ENCODE peak calls at places on chromosomes 13 and 19, in nine cellular contexts. I, N, L, K, P, D, E, Q and B are unnamed samples.
A peak's percentile ranks its signal among the peaks of the same experiment; 100 is the strongest.

GRCh38 chr19:24065243-24065642 is 21.7 kb upstream of the ZNF254 start:
- DNase-seq in I (no peak), N (no peak), L (no peak), K (no peak), P (no peak), D (no peak), E (no peak), Q (no peak), B (no peak)

GRCh38 chr13:75685239-75685697 is 49.1 kb downstream of the LMO7 start:
- DNase-seq in I (no peak), N (no peak), L (no peak), K (peak; percentile 71), P (no peak), D (peak; percentile 91), E (no peak), Q (no peak), B (no peak)

GRCh38 chr13:39656325-39656677 is 839 bp downstream of the COG6 start:
- DNase-seq in I (no peak), N (no peak), L (peak; percentile 13), K (no peak), P (no peak), D (peak; percentile 5), E (no peak), Q (no peak), B (no peak)

GRCh38 chr13:103351035-103351828 is 285.0 kb upstream of the SLC10A2 start:
- DNase-seq in I (no peak), N (peak; percentile 3), L (no peak), K (peak; percentile 59), P (no peak), D (no peak), E (no peak), Q (no peak), B (peak; percentile 13)

GRCh38 chr19:57099199-57099661 is 20.6 kb upstream of the USP29 start:
- DNase-seq in I (no peak), N (peak; percentile 2), L (peak; percentile 4), K (peak; percentile 71), P (peak; percentile 66), D (peak; percentile 35), E (peak; percentile 80), Q (peak; percentile 57), B (peak; percentile 41)

GRCh38 chr19:10113964-10114650 is 2.6 kb downstream of the P2RY11 start:
- DNase-seq in I (no peak), N (no peak), L (no peak), K (peak; percentile 11), P (peak; percentile 53), D (no peak), E (no peak), Q (no peak), B (no peak)

GRCh38 chr13:28220166-28220565 is 81.8 kb downstream of the PAN3 start:
- DNase-seq in I (no peak), N (no peak), L (no peak), K (no peak), P (no peak), D (peak; percentile 46), E (no peak), Q (no peak), B (no peak)

GRCh38 chr19:3543150-3544053 is 4.4 kb downstream of the TEKTIP1 start:
- DNase-seq in I (no peak), N (no peak), L (no peak), K (no peak), P (peak; percentile 77), D (no peak), E (no peak), Q (no peak), B (peak; percentile 51)

GRCh38 chr19:10404888-10405808 is 1.8 kb upstream of the CDC37 start:
- DNase-seq in I (no peak), N (no peak), L (peak; percentile 59), K (no peak), P (no peak), D (no peak), E (no peak), Q (no peak), B (no peak)

GRCh38 chr13:98447881-98448641 is 128.8 kb downstream of the STK24 start:
- DNase-seq in I (no peak), N (peak; percentile 82), L (peak; percentile 70), K (peak; percentile 13), P (peak; percentile 67), D (no peak), E (no peak), Q (no peak), B (peak; percentile 60)

GRCh38 chr13:106534844-106535551 is 464 bp downstream of the EFNB2 start:
- DNase-seq in I (no peak), N (peak; percentile 37), L (peak; percentile 4), K (peak; percentile 13), P (peak; percentile 72), D (peak; percentile 16), E (peak; percentile 13), Q (no peak), B (no peak)

GRCh38 chr19:18798384-18799352 is 7.6 kb upstream of the COMP start:
- DNase-seq in I (no peak), N (no peak), L (no peak), K (no peak), P (no peak), D (no peak), E (no peak), Q (no peak), B (no peak)

GRCh38 chr19:55647732-55648656 is at the start of gene CCDC106:
- DNase-seq in I (no peak), N (peak; percentile 86), L (peak; percentile 85), K (peak; percentile 68), P (peak; percentile 86), D (peak; percentile 68), E (peak; percentile 80), Q (peak; percentile 62), B (peak; percentile 71)

DNA sequence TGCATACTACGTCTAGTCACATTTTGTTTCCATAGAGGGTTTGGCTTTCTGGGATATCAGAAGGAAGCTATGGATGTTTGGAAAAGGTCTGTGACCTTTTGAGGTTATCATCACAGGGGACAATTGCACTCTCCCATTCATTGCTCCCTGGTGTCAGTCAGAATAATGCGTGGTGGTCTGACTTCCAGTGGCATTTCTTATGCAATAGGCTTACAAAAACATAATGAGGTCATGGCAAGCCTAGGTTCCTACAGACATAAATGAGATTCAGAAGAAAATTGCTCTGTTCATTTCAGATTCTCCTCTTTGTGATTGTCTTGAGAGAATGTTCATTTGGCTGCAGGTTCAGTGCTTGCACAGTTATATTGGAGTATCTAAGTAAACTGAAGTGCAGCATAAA is 54.6 kb downstream of the ARHGAP35 start:
- DNase-seq in I (no peak), N (no peak), L (no peak), K (no peak), P (no peak), D (no peak), E (no peak), Q (no peak), B (no peak)
- H3K4me1 ChIP-seq in I (peaks cover 22% of the 10 kb centered on the region), N (peaks cover 49% of the 10 kb centered on the region), L (peaks cover 23% of the 10 kb centered on the region), K (peaks cover 34% of the 10 kb centered on the region), P (peaks cover 27% of the 10 kb centered on the region), D (peaks cover 14% of the 10 kb centered on the region), E (peaks cover 6% of the 10 kb centered on the region), Q (peaks cover 39% of the 10 kb centered on the region), B (peaks cover 58% of the 10 kb centered on the region)

DNA sequence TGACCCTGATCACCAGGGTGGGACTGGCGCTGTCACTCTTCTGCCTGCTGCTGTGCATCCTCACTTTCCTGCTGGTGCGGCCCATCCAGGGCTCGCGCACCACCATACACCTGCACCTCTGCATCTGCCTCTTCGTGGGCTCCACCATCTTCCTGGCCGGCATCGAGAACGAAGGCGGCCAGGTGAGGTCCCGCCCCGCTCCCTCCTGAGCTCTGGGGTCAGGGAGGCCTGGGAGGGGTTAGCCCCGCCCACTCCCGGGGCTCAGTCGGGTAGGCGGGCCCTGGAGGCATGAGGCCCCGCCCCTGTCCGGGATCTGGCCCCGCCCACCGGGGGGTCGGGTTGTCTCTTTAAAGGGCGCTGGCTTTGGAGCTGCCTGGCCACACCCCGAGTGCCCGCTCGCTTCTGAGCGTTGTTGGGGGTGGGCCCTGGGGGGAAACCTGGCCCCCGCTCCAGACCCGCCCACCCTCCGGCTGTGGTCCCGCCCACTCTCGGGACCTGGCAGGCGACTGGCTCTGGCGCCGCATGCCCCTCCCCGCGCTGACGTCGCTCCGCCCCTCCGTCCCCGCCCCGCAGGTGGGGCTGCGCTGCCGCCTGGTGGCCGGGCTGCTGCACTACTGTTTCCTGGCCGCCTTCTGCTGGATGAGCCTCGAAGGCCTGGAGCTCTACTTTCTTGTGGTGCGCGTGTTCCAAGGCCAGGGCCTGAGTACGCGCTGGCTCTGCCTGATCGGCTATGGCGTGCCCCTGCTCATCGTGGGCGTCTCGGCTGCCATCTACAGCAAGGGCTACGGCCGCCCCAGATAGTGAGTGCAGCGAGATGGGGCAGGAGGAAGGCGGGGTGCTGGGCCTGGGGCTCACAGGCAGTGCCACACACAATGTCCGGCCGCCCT is 13.1 kb downstream of the DDX39A start:
- DNase-seq in I (no peak), N (peak; percentile 97), L (peak; percentile 94), K (peak; percentile 89), P (peak; percentile 94), D (peak; percentile 73), E (peak; percentile 88), Q (peak; percentile 87), B (peak; percentile 89)
- H3K4me3 ChIP-seq in I (no peak overlapping the region), N (no peak overlapping the region), L (peak overlapping the region; percentile 4), K (no peak overlapping the region), P (peak overlapping the region; percentile 52), D (peak overlapping the region; percentile 7), E (no peak overlapping the region), Q (peak overlapping the region; percentile 33), B (peak overlapping the region; percentile 37)

DNA sequence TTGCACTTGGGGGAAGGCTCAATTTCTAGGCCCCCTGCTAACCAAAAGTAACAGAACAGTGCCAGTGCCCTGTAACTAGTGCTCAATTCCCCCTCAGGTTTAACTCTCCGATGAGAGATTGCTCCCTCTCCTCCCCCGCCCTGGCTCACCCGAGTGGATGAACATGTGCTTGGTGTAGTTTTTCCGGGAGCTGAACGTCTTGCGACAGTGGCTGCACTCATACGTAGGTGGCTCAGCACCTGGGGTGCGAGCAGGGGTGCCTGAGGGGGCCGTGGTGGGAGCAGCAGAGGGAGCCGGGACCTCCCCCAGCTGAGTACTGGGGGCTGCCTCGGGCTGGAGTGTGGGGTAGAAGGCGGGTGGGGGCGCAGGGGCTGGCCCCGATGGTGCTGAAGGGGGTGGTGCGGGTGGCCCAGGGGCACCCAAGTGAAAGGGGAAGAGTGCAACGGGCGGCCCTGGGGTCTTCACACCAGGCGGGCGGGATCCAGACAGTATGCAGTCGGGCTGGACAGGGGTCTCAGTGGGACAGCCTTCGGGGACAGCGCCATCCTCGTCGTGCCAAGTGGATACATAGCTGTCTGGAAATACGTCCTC is 3.3 kb downstream of the ZBTB45 start:
- DNase-seq in I (no peak), N (no peak), L (no peak), K (no peak), P (no peak), D (no peak), E (no peak), Q (no peak), B (no peak)
- H3K4me1 ChIP-seq in I (peaks cover 20% of the 10 kb centered on the region), N (peaks cover 15% of the 10 kb centered on the region), L (peaks cover 20% of the 10 kb centered on the region), K (peaks cover 16% of the 10 kb centered on the region), P (peaks cover 33% of the 10 kb centered on the region), D (peaks cover 6% of the 10 kb centered on the region), E (peaks cover 10% of the 10 kb centered on the region), Q (peaks cover 47% of the 10 kb centered on the region), B (peaks cover 27% of the 10 kb centered on the region)

DNA sequence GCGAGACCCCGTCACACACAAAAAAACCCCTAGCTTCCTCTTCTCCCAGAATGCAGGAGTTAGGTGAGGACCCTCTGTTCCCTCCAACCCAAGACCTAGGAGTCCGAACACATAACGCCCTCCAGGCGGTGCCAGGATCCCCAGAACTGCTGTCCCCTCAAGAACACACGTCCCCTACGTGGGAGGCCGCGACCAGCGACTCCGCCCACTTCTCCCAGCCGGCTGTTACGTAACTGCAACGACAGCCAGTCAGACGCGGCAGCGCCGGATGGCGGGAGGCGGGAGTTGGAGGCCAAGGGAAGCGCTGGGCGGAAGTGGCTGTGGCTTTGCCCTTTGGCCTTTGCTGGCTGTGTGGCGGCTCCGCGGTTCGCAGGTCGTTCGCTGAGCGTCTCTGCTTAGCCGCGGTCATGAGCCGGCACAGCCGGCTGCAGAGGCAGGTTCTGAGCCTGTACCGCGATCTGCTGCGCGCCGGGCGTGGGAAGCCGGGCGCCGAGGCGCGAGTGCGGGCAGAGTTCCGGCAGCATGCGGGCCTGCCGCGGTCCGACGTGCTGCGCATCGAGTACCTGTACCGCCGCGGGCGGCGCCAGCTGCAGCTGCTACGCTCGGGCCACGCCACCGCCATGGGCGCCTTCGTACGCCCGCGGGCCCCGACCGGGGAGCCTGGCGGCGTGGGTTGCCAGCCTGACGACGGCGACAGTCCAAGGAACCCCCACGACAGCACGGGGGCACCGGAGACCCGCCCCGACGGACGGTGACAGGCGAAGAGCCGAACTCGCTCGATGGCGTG is at the start of gene SDHAF1:
- DNase-seq in I (peak; percentile 42), N (peak; percentile 96), L (peak; percentile 96), K (peak; percentile 89), P (peak; percentile 99), D (peak; percentile 90), E (peak; percentile 97), Q (peak; percentile 97), B (peak; percentile 97)
- H3K4me3 ChIP-seq in I (peak within 1 kb of the TSS; percentile 87), N (peak within 1 kb of the TSS; percentile 48), L (peak within 1 kb of the TSS; percentile 89), K (peak within 1 kb of the TSS; percentile 82), P (peak within 1 kb of the TSS; percentile 97), D (peak within 1 kb of the TSS; percentile 71), E (peak within 1 kb of the TSS; percentile 97), Q (peak within 1 kb of the TSS; percentile 67), B (peak within 1 kb of the TSS; percentile 97)